ENCODE peak calls at places on chromosomes 7 and 10, in five cellular contexts. M is ovary, H is mammary epithelial cell, G is right lobe of liver, T is ascending aorta. W is an unnamed sample.

GRCh38 chr7:716212-716611 is 10.3 kb upstream of the DNAAF5 start:
- DNase-seq in T (no peak), M (no peak), H (no peak), G (no peak), W (peak; percentile 21)

GRCh38 chr10:97713828-97714400 is 384 bp downstream of the MARVELD1 start:
- DNase-seq in M (peak; percentile 74), T (peak; percentile 47), H (peak; percentile 81), G (peak; percentile 81), W (peak; percentile 92)

GRCh38 chr7:116025098-116025809 is 5.3 kb downstream of the TFEC start:
- DNase-seq in H (peak; percentile 3), G (no peak), M (no peak), T (no peak), W (no peak)

GRCh38 chr7:115475774-115476407 is 554.0 kb downstream of the MDFIC start:
- DNase-seq in M (no peak), H (no peak), T (no peak), G (no peak), W (no peak)

GRCh38 chr7:107207459-107207858 is 38.7 kb downstream of the HBP1 start:
- DNase-seq in H (no peak), T (no peak), G (no peak), M (no peak), W (no peak)

GRCh38 chr7:106858618-106859532 is 6.2 kb upstream of the PIK3CG start:
- DNase-seq in M (peak; percentile 24), G (peak; percentile 55), T (no peak), H (peak; percentile 27), W (peak; percentile 79)

GRCh38 chr7:121872831-121873764 is at the start of gene PTPRZ1:
- DNase-seq in H (peak; percentile 42), M (peak; percentile 15), T (no peak), G (peak; percentile 55), W (peak; percentile 57)

GRCh38 chr10:7797582-7797981 is 9.6 kb downstream of the ATP5F1C start:
- DNase-seq in H (peak; percentile 51), M (peak; percentile 30), G (no peak), T (no peak), W (no peak)

GRCh38 chr7:159094030-159094740 is 50.5 kb downstream of the VIPR2 start:
- DNase-seq in G (no peak), M (peak; percentile 12), T (no peak), H (no peak), W (no peak)

GRCh38 chr10:11658801-11659368 is 47.4 kb upstream of the USP6NL start:
- DNase-seq in H (no peak), M (no peak), G (no peak), T (no peak), W (no peak)

GRCh38 chr10:102262744-102263370 is 17.5 kb downstream of the GBF1 start:
- DNase-seq in G (no peak), T (no peak), H (no peak), M (no peak), W (no peak)

GRCh38 chr7:108000875-108001758 is 1.8 kb downstream of the LAMB1 start:
- DNase-seq in M (peak; percentile 48), T (no peak), G (no peak), H (peak; percentile 19), W (peak; percentile 78)

GRCh38 chr10:6512182-6512581 is 67.9 kb downstream of the PRKCQ start:
- DNase-seq in H (no peak), M (no peak), G (no peak), T (no peak), W (no peak)

GRCh38 chr10:112778579-112778978 is 171.5 kb upstream of the TCF7L2 start:
- DNase-seq in G (no peak), M (no peak), H (no peak), T (no peak), W (no peak)

GRCh38 chr10:79179404-79180309 is 110.9 kb downstream of the ZMIZ1 start:
- DNase-seq in M (no peak), T (no peak), H (no peak), G (no peak), W (peak; percentile 76)

GRCh38 chr7:666454-667292 is 59.8 kb upstream of the DNAAF5 start:
- DNase-seq in G (no peak), T (no peak), M (no peak), H (no peak), W (peak; percentile 5)

GRCh38 chr10:35784751-35785150 is 142.7 kb upstream of the FZD8 start:
- DNase-seq in T (no peak), M (no peak), H (peak; percentile 65), G (no peak), W (no peak)

GRCh38 chr10:9158675-9159074 is 1104.2 kb downstream of the GATA3 start:
- DNase-seq in M (no peak), T (no peak), H (peak; percentile 83), G (no peak), W (no peak)

GRCh38 chr7:50682079-50682478 is 100.6 kb downstream of the GRB10 start:
- DNase-seq in G (no peak), H (no peak), T (no peak), M (no peak), W (no peak)

GRCh38 chr7:6227294-6227846 is 45.1 kb downstream of the CYTH3 start:
- DNase-seq in G (no peak), H (no peak), T (no peak), M (peak; percentile 25), W (no peak)

GRCh38 chr7:128408709-128409434 is 910 bp downstream of the IMPDH1 start:
- DNase-seq in G (no peak), M (peak; percentile 73), H (no peak), T (no peak), W (peak; percentile 77)

GRCh38 chr7:49773082-49773938 is at the start of gene VWC2:
- DNase-seq in H (no peak), T (no peak), G (no peak), M (peak; percentile 56), W (peak; percentile 70)

GRCh38 chr7:103343758-103344452 is 662 bp downstream of the DNAJC2 start:
- DNase-seq in H (peak; percentile 37), G (peak; percentile 56), M (no peak), T (no peak), W (no peak)

GRCh38 chr10:122078326-122078725 is 89.4 kb downstream of the TACC2 start:
- DNase-seq in H (no peak), M (no peak), T (no peak), G (no peak), W (no peak)

GRCh38 chr7:10973942-10974716 is 457 bp downstream of the PHF14 start:
- DNase-seq in H (no peak), T (no peak), G (no peak), M (peak; percentile 28), W (peak; percentile 83)

GRCh38 chr10:28793482-28793881 is 116.2 kb downstream of the BAMBI start:
- DNase-seq in G (no peak), H (no peak), T (no peak), M (no peak), W (no peak)

GRCh38 chr7:2072042-2072441 is 160.7 kb downstream of the MAD1L1 start:
- DNase-seq in M (no peak), T (no peak), H (no peak), G (no peak), W (no peak)

GRCh38 chr10:101616415-101617101 is 28.4 kb downstream of the DPCD start:
- DNase-seq in H (no peak), G (no peak), M (no peak), T (no peak), W (peak; percentile 40)

GRCh38 chr7:140734096-140734495 is 37.6 kb downstream of the NDUFB2 start:
- DNase-seq in G (no peak), M (no peak), H (no peak), T (no peak), W (no peak)

GRCh38 chr10:29301359-29301910 is 12.6 kb downstream of the LYZL1 start:
- DNase-seq in G (no peak), H (no peak), M (no peak), T (no peak), W (no peak)

GRCh38 chr7:148044173-148044572 is 546.4 kb upstream of the C7orf33 start:
- DNase-seq in M (no peak), G (no peak), H (no peak), T (no peak), W (no peak)

GRCh38 chr7:114622189-114622588 is 207.6 kb downstream of the FOXP2 start:
- DNase-seq in M (no peak), G (no peak), T (no peak), H (no peak), W (no peak)

GRCh38 chr7:121334875-121335648 is 6.3 kb downstream of the WNT16 start:
- DNase-seq in H (no peak), M (no peak), G (no peak), T (no peak), W (no peak)

GRCh38 chr7:99457646-99458493 is 8.1 kb downstream of the ATP5MF start:
- DNase-seq in H (no peak), M (no peak), T (no peak), G (no peak), W (no peak)

GRCh38 chr7:99461221-99461620 is 4.7 kb downstream of the ATP5MF start:
- DNase-seq in M (no peak), G (no peak), H (no peak), T (no peak), W (no peak)

GRCh38 chr7:99457050-99457645 is 8.8 kb downstream of the ATP5MF start:
- DNase-seq in T (no peak), M (no peak), H (no peak), G (no peak), W (no peak)

GRCh38 chr7:99460651-99461050 is 5.3 kb downstream of the ATP5MF start:
- DNase-seq in G (no peak), H (no peak), M (no peak), T (no peak), W (no peak)

GRCh38 chr7:99459087-99459486 is 6.9 kb downstream of the ATP5MF start:
- DNase-seq in T (no peak), H (no peak), G (no peak), M (no peak), W (no peak)
- TF ChIP-seq CTCF in T (no peak), H (no peak), G (no peak), M (no peak), W (no peak)

GRCh38 chr7:32569388-32570289 is 74.3 kb downstream of the AVL9 start:
- DNase-seq in T (no peak), G (no peak), M (no peak), H (no peak), W (no peak)
- H3K27ac ChIP-seq in T (no peak overlapping the region), G (no peak overlapping the region), M (no peak overlapping the region), H (no peak overlapping the region), W (no peak overlapping the region)

DNA sequence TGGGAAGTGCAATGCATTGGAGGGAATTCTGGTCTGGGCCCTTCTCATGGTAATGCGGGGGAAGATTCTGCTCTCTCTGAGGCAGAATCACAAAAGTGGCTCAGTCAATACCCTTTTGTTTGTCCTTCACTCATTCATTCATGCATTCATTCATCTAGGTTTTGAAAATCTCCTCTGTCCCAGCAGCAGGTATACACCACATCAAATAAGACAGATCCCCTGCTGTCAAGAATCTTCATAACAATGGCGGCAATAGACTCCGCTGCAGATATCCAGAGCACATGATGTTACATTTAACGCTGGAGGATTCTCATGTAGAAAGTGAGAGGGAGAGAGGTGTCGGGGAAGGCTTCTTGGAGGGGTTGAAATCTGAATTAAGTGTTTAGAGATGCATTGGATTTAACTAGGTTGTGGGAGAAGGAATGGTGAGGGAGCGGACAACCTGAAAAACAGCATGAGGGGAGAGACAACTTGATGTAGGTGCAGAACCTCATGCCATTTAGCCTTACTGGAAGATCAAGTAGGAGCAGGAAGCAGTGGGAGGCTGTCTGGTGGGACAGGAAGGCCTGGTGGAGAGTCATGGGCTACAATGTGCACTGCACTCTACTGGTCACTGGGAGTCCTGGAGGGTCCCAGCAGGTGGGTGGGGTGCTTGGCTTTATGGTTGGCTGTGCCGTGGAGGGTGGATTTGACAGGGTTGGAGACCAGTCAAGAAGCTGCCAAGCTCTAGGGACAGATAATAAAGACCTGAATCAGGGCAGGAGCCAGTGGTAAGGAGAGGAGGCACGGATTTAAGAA is 5.2 kb upstream of the FAM180A start:
- DNase-seq in H (no peak), T (no peak), G (no peak), M (no peak), W (no peak)
- TF ChIP-seq CTCF in H (no peak), T (no peak), G (no peak), M (no peak), W (no peak)

GRCh38 chr10:129894721-129895120 is 69.4 kb downstream of the EBF3 start:
- DNase-seq in M (no peak), T (no peak), G (no peak), H (no peak), W (no peak)
- H3K27ac ChIP-seq in M (no peak overlapping the region), T (no peak overlapping the region), G (no peak overlapping the region), H (no peak overlapping the region), W (no peak overlapping the region)